ENCODE peak calls at places on chromosomes 5 and 9, in six cellular contexts. T, E, B, Y, V and U are unnamed samples.

GRCh38 chr9:124259273-124260078 is 1.7 kb downstream of the NEK6 start:
- DNase-seq in Y (no peak), E (peak), V (peak), T (peak), B (peak), U (no peak)

GRCh38 chr5:107119656-107120055 is 551.1 kb downstream of the EFNA5 start:
- DNase-seq in Y (no peak), T (no peak), B (no peak), V (no peak), E (no peak), U (no peak)

GRCh38 chr5:96637191-96637590 is 25.0 kb upstream of the CAST start:
- DNase-seq in Y (no peak), E (no peak), B (no peak), T (no peak), V (no peak), U (no peak)

GRCh38 chr9:92206490-92206889 is 87.0 kb downstream of the IARS1 start:
- DNase-seq in B (no peak), Y (no peak), V (no peak), E (no peak), T (no peak), U (no peak)

GRCh38 chr5:111472579-111472978 is 39.8 kb downstream of the STARD4 start:
- DNase-seq in E (peak), B (no peak), V (no peak), Y (no peak), T (no peak), U (no peak)

GRCh38 chr9:6525326-6526040 is 112.5 kb downstream of the UHRF2 start:
- DNase-seq in V (no peak), Y (no peak), E (no peak), T (no peak), B (peak), U (no peak)

GRCh38 chr5:16508730-16509531 is 43.3 kb upstream of the ZNF622 start:
- DNase-seq in E (peak), T (peak), B (peak), Y (no peak), V (peak), U (no peak)

GRCh38 chr5:120538149-120538548 is 74.0 kb downstream of the PRR16 start:
- DNase-seq in Y (no peak), B (peak), E (no peak), T (peak), V (no peak), U (no peak)

GRCh38 chr5:141039517-141039916 is 11.7 kb upstream of the PCDHB1 start:
- DNase-seq in B (no peak), V (no peak), E (no peak), Y (no peak), T (peak), U (no peak)

GRCh38 chr9:124350485-124351263 is 64.6 kb downstream of the PSMB7 start:
- DNase-seq in B (no peak), E (no peak), T (no peak), Y (no peak), V (peak), U (no peak)

GRCh38 chr9:123487944-123488343 is 131.9 kb downstream of the CRB2 start:
- DNase-seq in E (no peak), T (no peak), Y (no peak), B (no peak), V (no peak), U (no peak)

GRCh38 chr9:131290039-131290766 is 680 bp downstream of the PLPP7 start:
- DNase-seq in V (no peak), Y (no peak), E (no peak), T (no peak), B (peak), U (no peak)

GRCh38 chr5:94021246-94021645 is 279.8 kb upstream of the POU5F2 start:
- DNase-seq in B (peak), Y (no peak), T (peak), V (no peak), E (peak), U (peak)

GRCh38 chr9:135474915-135475314 is 4.7 kb upstream of the PPP1R26 start:
- DNase-seq in E (peak), Y (peak), B (no peak), T (no peak), V (peak), U (no peak)

GRCh38 chr5:177472460-177473441 is 683 bp downstream of the DBN1 start:
- DNase-seq in B (peak), T (no peak), V (no peak), E (peak), Y (peak), U (no peak)

GRCh38 chr5:147818290-147818689 is 13.2 kb downstream of the SPINK1 start:
- DNase-seq in E (no peak), T (no peak), B (no peak), V (no peak), Y (no peak), U (no peak)